ENCODE peak calls at places on chromosome 13, in ten cellular contexts. One of them, this sample, is unnamed.

GRCh38 chr13:21124853-21125252 is 51.5 kb downstream of the SKA3 start:
- DNase-seq in Karpas-422: peak
- DNase-seq in AG09319: no peak
- DNase-seq in stimulated activated CD8-positive, alpha-beta memory T cell treated with anti-CD3 and anti-CD28 coated beads, Interleukin-2, amount 100 ng/mL, for 1 hour: no peak
- DNase-seq in HepG2: peak
- DNase-seq in EH: peak
- DNase-seq in activated CD4-positive, alpha-beta T cell treated with anti-CD3 and anti-CD28 coated beads, Interleukin-2, amount 50 U/mL, for 1 hour: no peak
- DNase-seq in GM23248: peak
- DNase-seq in nephron progenitor cell: peak
- DNase-seq in mesothelial cell of epicardium: peak
- DNase-seq in this sample: no peak

GRCh38 chr13:44306401-44307192 is 67.0 kb upstream of the SERP2 start:
- DNase-seq in Karpas-422: no peak
- DNase-seq in AG09319: peak
- DNase-seq in stimulated activated CD8-positive, alpha-beta memory T cell treated with anti-CD3 and anti-CD28 coated beads, Interleukin-2, amount 100 ng/mL, for 1 hour: no peak
- DNase-seq in HepG2: no peak
- DNase-seq in EH: peak
- DNase-seq in activated CD4-positive, alpha-beta T cell treated with anti-CD3 and anti-CD28 coated beads, Interleukin-2, amount 50 U/mL, for 1 hour: no peak
- DNase-seq in GM23248: peak
- DNase-seq in nephron progenitor cell: peak
- DNase-seq in mesothelial cell of epicardium: no peak
- DNase-seq in this sample: no peak

GRCh38 chr13:42539670-42540069 is 34.3 kb upstream of the TNFSF11 start:
- DNase-seq in Karpas-422: no peak
- DNase-seq in AG09319: no peak
- DNase-seq in stimulated activated CD8-positive, alpha-beta memory T cell treated with anti-CD3 and anti-CD28 coated beads, Interleukin-2, amount 100 ng/mL, for 1 hour: no peak
- DNase-seq in HepG2: no peak
- DNase-seq in EH: no peak
- DNase-seq in activated CD4-positive, alpha-beta T cell treated with anti-CD3 and anti-CD28 coated beads, Interleukin-2, amount 50 U/mL, for 1 hour: no peak
- DNase-seq in GM23248: peak
- DNase-seq in nephron progenitor cell: no peak
- DNase-seq in mesothelial cell of epicardium: no peak
- DNase-seq in this sample: no peak

GRCh38 chr13:98476106-98476505 is 100.8 kb downstream of the STK24 start:
- DNase-seq in Karpas-422: no peak
- DNase-seq in AG09319: no peak
- DNase-seq in stimulated activated CD8-positive, alpha-beta memory T cell treated with anti-CD3 and anti-CD28 coated beads, Interleukin-2, amount 100 ng/mL, for 1 hour: peak
- DNase-seq in HepG2: no peak
- DNase-seq in EH: no peak
- DNase-seq in activated CD4-positive, alpha-beta T cell treated with anti-CD3 and anti-CD28 coated beads, Interleukin-2, amount 50 U/mL, for 1 hour: peak
- DNase-seq in GM23248: no peak
- DNase-seq in nephron progenitor cell: no peak
- DNase-seq in mesothelial cell of epicardium: no peak
- DNase-seq in this sample: no peak

GRCh38 chr13:38899581-38899980 is 91.0 kb downstream of the STOML3 start:
- DNase-seq in Karpas-422: no peak
- DNase-seq in AG09319: no peak
- DNase-seq in stimulated activated CD8-positive, alpha-beta memory T cell treated with anti-CD3 and anti-CD28 coated beads, Interleukin-2, amount 100 ng/mL, for 1 hour: no peak
- DNase-seq in HepG2: no peak
- DNase-seq in EH: no peak
- DNase-seq in activated CD4-positive, alpha-beta T cell treated with anti-CD3 and anti-CD28 coated beads, Interleukin-2, amount 50 U/mL, for 1 hour: no peak
- DNase-seq in GM23248: no peak
- DNase-seq in nephron progenitor cell: no peak
- DNase-seq in mesothelial cell of epicardium: no peak
- DNase-seq in this sample: no peak

GRCh38 chr13:94776300-94776699 is 64.0 kb upstream of the SOX21 start:
- DNase-seq in Karpas-422: no peak
- DNase-seq in AG09319: no peak
- DNase-seq in stimulated activated CD8-positive, alpha-beta memory T cell treated with anti-CD3 and anti-CD28 coated beads, Interleukin-2, amount 100 ng/mL, for 1 hour: no peak
- DNase-seq in HepG2: no peak
- DNase-seq in EH: no peak
- DNase-seq in activated CD4-positive, alpha-beta T cell treated with anti-CD3 and anti-CD28 coated beads, Interleukin-2, amount 50 U/mL, for 1 hour: no peak
- DNase-seq in GM23248: no peak
- DNase-seq in nephron progenitor cell: no peak
- DNase-seq in mesothelial cell of epicardium: no peak
- DNase-seq in this sample: no peak

GRCh38 chr13:25657062-25657588 is 285.4 kb downstream of the ATP8A2 start:
- DNase-seq in Karpas-422: no peak
- DNase-seq in AG09319: no peak
- DNase-seq in stimulated activated CD8-positive, alpha-beta memory T cell treated with anti-CD3 and anti-CD28 coated beads, Interleukin-2, amount 100 ng/mL, for 1 hour: no peak
- DNase-seq in HepG2: no peak
- DNase-seq in EH: no peak
- DNase-seq in activated CD4-positive, alpha-beta T cell treated with anti-CD3 and anti-CD28 coated beads, Interleukin-2, amount 50 U/mL, for 1 hour: no peak
- DNase-seq in GM23248: no peak
- DNase-seq in nephron progenitor cell: peak
- DNase-seq in mesothelial cell of epicardium: no peak
- DNase-seq in this sample: no peak

GRCh38 chr13:112704634-112705145 is 14.9 kb downstream of the ATP11A start:
- DNase-seq in Karpas-422: no peak
- DNase-seq in AG09319: no peak
- DNase-seq in stimulated activated CD8-positive, alpha-beta memory T cell treated with anti-CD3 and anti-CD28 coated beads, Interleukin-2, amount 100 ng/mL, for 1 hour: no peak
- DNase-seq in HepG2: no peak
- DNase-seq in EH: no peak
- DNase-seq in activated CD4-positive, alpha-beta T cell treated with anti-CD3 and anti-CD28 coated beads, Interleukin-2, amount 50 U/mL, for 1 hour: no peak
- DNase-seq in GM23248: no peak
- DNase-seq in nephron progenitor cell: no peak
- DNase-seq in mesothelial cell of epicardium: no peak
- DNase-seq in this sample: no peak

GRCh38 chr13:111338841-111339240 is 18.4 kb downstream of the TEX29 start:
- DNase-seq in Karpas-422: no peak
- DNase-seq in AG09319: no peak
- DNase-seq in stimulated activated CD8-positive, alpha-beta memory T cell treated with anti-CD3 and anti-CD28 coated beads, Interleukin-2, amount 100 ng/mL, for 1 hour: no peak
- DNase-seq in HepG2: no peak
- DNase-seq in EH: no peak
- DNase-seq in activated CD4-positive, alpha-beta T cell treated with anti-CD3 and anti-CD28 coated beads, Interleukin-2, amount 50 U/mL, for 1 hour: no peak
- DNase-seq in GM23248: no peak
- DNase-seq in nephron progenitor cell: no peak
- DNase-seq in mesothelial cell of epicardium: no peak
- DNase-seq in this sample: no peak

GRCh38 chr13:114067381-114067885 is 65.0 kb downstream of the RASA3 start:
- DNase-seq in Karpas-422: peak
- DNase-seq in AG09319: peak
- DNase-seq in stimulated activated CD8-positive, alpha-beta memory T cell treated with anti-CD3 and anti-CD28 coated beads, Interleukin-2, amount 100 ng/mL, for 1 hour: no peak
- DNase-seq in HepG2: no peak
- DNase-seq in EH: peak
- DNase-seq in activated CD4-positive, alpha-beta T cell treated with anti-CD3 and anti-CD28 coated beads, Interleukin-2, amount 50 U/mL, for 1 hour: no peak
- DNase-seq in GM23248: peak
- DNase-seq in nephron progenitor cell: no peak
- DNase-seq in mesothelial cell of epicardium: no peak
- DNase-seq in this sample: peak

GRCh38 chr13:75181906-75182305 is 300.1 kb downstream of the TBC1D4 start:
- DNase-seq in Karpas-422: no peak
- DNase-seq in AG09319: no peak
- DNase-seq in stimulated activated CD8-positive, alpha-beta memory T cell treated with anti-CD3 and anti-CD28 coated beads, Interleukin-2, amount 100 ng/mL, for 1 hour: no peak
- DNase-seq in HepG2: no peak
- DNase-seq in EH: peak
- DNase-seq in activated CD4-positive, alpha-beta T cell treated with anti-CD3 and anti-CD28 coated beads, Interleukin-2, amount 50 U/mL, for 1 hour: no peak
- DNase-seq in GM23248: peak
- DNase-seq in nephron progenitor cell: no peak
- DNase-seq in mesothelial cell of epicardium: no peak
- DNase-seq in this sample: no peak

GRCh38 chr13:99124695-99125334 is 75.8 kb upstream of the UBAC2 start:
- DNase-seq in Karpas-422: no peak
- DNase-seq in AG09319: peak
- DNase-seq in stimulated activated CD8-positive, alpha-beta memory T cell treated with anti-CD3 and anti-CD28 coated beads, Interleukin-2, amount 100 ng/mL, for 1 hour: no peak
- DNase-seq in HepG2: no peak
- DNase-seq in EH: peak
- DNase-seq in activated CD4-positive, alpha-beta T cell treated with anti-CD3 and anti-CD28 coated beads, Interleukin-2, amount 50 U/mL, for 1 hour: no peak
- DNase-seq in GM23248: peak
- DNase-seq in nephron progenitor cell: no peak
- DNase-seq in mesothelial cell of epicardium: no peak
- DNase-seq in this sample: peak

GRCh38 chr13:20156711-20157110 is 4.1 kb downstream of the GJA3 start:
- DNase-seq in Karpas-422: no peak
- DNase-seq in AG09319: no peak
- DNase-seq in stimulated activated CD8-positive, alpha-beta memory T cell treated with anti-CD3 and anti-CD28 coated beads, Interleukin-2, amount 100 ng/mL, for 1 hour: no peak
- DNase-seq in HepG2: no peak
- DNase-seq in EH: no peak
- DNase-seq in activated CD4-positive, alpha-beta T cell treated with anti-CD3 and anti-CD28 coated beads, Interleukin-2, amount 50 U/mL, for 1 hour: no peak
- DNase-seq in GM23248: no peak
- DNase-seq in nephron progenitor cell: no peak
- DNase-seq in mesothelial cell of epicardium: no peak
- DNase-seq in this sample: no peak

GRCh38 chr13:37747071-37747612 is 122.4 kb downstream of the TRPC4 start:
- DNase-seq in Karpas-422: no peak
- DNase-seq in AG09319: peak
- DNase-seq in stimulated activated CD8-positive, alpha-beta memory T cell treated with anti-CD3 and anti-CD28 coated beads, Interleukin-2, amount 100 ng/mL, for 1 hour: no peak
- DNase-seq in HepG2: no peak
- DNase-seq in EH: peak
- DNase-seq in activated CD4-positive, alpha-beta T cell treated with anti-CD3 and anti-CD28 coated beads, Interleukin-2, amount 50 U/mL, for 1 hour: no peak
- DNase-seq in GM23248: peak
- DNase-seq in nephron progenitor cell: no peak
- DNase-seq in mesothelial cell of epicardium: no peak
- DNase-seq in this sample: no peak

GRCh38 chr13:112175162-112176075 is 108.5 kb downstream of the SOX1 start:
- DNase-seq in Karpas-422: peak
- DNase-seq in AG09319: no peak
- DNase-seq in stimulated activated CD8-positive, alpha-beta memory T cell treated with anti-CD3 and anti-CD28 coated beads, Interleukin-2, amount 100 ng/mL, for 1 hour: no peak
- DNase-seq in HepG2: no peak
- DNase-seq in EH: no peak
- DNase-seq in activated CD4-positive, alpha-beta T cell treated with anti-CD3 and anti-CD28 coated beads, Interleukin-2, amount 50 U/mL, for 1 hour: no peak
- DNase-seq in GM23248: no peak
- DNase-seq in nephron progenitor cell: no peak
- DNase-seq in mesothelial cell of epicardium: no peak
- DNase-seq in this sample: no peak

GRCh38 chr13:49580980-49581680 is 4.2 kb downstream of the RCBTB1 start:
- DNase-seq in Karpas-422: no peak
- DNase-seq in AG09319: no peak
- DNase-seq in stimulated activated CD8-positive, alpha-beta memory T cell treated with anti-CD3 and anti-CD28 coated beads, Interleukin-2, amount 100 ng/mL, for 1 hour: no peak
- DNase-seq in HepG2: no peak
- DNase-seq in EH: no peak
- DNase-seq in activated CD4-positive, alpha-beta T cell treated with anti-CD3 and anti-CD28 coated beads, Interleukin-2, amount 50 U/mL, for 1 hour: no peak
- DNase-seq in GM23248: no peak
- DNase-seq in nephron progenitor cell: no peak
- DNase-seq in mesothelial cell of epicardium: no peak
- DNase-seq in this sample: no peak

GRCh38 chr13:113216165-113217056 is 7.0 kb downstream of the CUL4A start:
- DNase-seq in Karpas-422: no peak
- DNase-seq in AG09319: no peak
- DNase-seq in stimulated activated CD8-positive, alpha-beta memory T cell treated with anti-CD3 and anti-CD28 coated beads, Interleukin-2, amount 100 ng/mL, for 1 hour: no peak
- DNase-seq in HepG2: peak
- DNase-seq in EH: peak
- DNase-seq in activated CD4-positive, alpha-beta T cell treated with anti-CD3 and anti-CD28 coated beads, Interleukin-2, amount 50 U/mL, for 1 hour: no peak
- DNase-seq in GM23248: peak
- DNase-seq in nephron progenitor cell: peak
- DNase-seq in mesothelial cell of epicardium: no peak
- DNase-seq in this sample: no peak

GRCh38 chr13:62337109-62337880 is 921.6 kb upstream of the PCDH20 start:
- DNase-seq in Karpas-422: peak
- DNase-seq in AG09319: no peak
- DNase-seq in stimulated activated CD8-positive, alpha-beta memory T cell treated with anti-CD3 and anti-CD28 coated beads, Interleukin-2, amount 100 ng/mL, for 1 hour: no peak
- DNase-seq in HepG2: no peak
- DNase-seq in EH: no peak
- DNase-seq in activated CD4-positive, alpha-beta T cell treated with anti-CD3 and anti-CD28 coated beads, Interleukin-2, amount 50 U/mL, for 1 hour: no peak
- DNase-seq in GM23248: no peak
- DNase-seq in nephron progenitor cell: peak
- DNase-seq in mesothelial cell of epicardium: no peak
- DNase-seq in this sample: no peak

GRCh38 chr13:106102776-106103175 is 432.7 kb downstream of the EFNB2 start:
- DNase-seq in Karpas-422: no peak
- DNase-seq in AG09319: no peak
- DNase-seq in stimulated activated CD8-positive, alpha-beta memory T cell treated with anti-CD3 and anti-CD28 coated beads, Interleukin-2, amount 100 ng/mL, for 1 hour: no peak
- DNase-seq in HepG2: no peak
- DNase-seq in EH: no peak
- DNase-seq in activated CD4-positive, alpha-beta T cell treated with anti-CD3 and anti-CD28 coated beads, Interleukin-2, amount 50 U/mL, for 1 hour: no peak
- DNase-seq in GM23248: no peak
- DNase-seq in nephron progenitor cell: no peak
- DNase-seq in mesothelial cell of epicardium: no peak
- DNase-seq in this sample: no peak

GRCh38 chr13:34733720-34734119 is 208.3 kb upstream of the NBEA start:
- DNase-seq in Karpas-422: no peak
- DNase-seq in AG09319: no peak
- DNase-seq in stimulated activated CD8-positive, alpha-beta memory T cell treated with anti-CD3 and anti-CD28 coated beads, Interleukin-2, amount 100 ng/mL, for 1 hour: no peak
- DNase-seq in HepG2: no peak
- DNase-seq in EH: peak
- DNase-seq in activated CD4-positive, alpha-beta T cell treated with anti-CD3 and anti-CD28 coated beads, Interleukin-2, amount 50 U/mL, for 1 hour: no peak
- DNase-seq in GM23248: peak
- DNase-seq in nephron progenitor cell: no peak
- DNase-seq in mesothelial cell of epicardium: no peak
- DNase-seq in this sample: no peak

This sample was measured in immature natural killer cell.